ENCODE peak calls at places on chromosomes 13 and 19, in six cellular contexts. H is activated CD8-positive, alpha-beta T cell treated with anti-CD3 and anti-CD28 coated beads, Interleukin-2, amount 10 ng/mL, durations not matched to agents 7 days and 5 days; A is heart right ventricle; O is activated T-cell treated with anti-CD3 and anti-CD28 coated beads, Interleukin-2, amount 50 U/mL, for 48 hours; C is stimulated activated CD8-positive, alpha-beta memory T cell treated with anti-CD3 and anti-CD28 coated beads, Interleukin-12 subunit alpha, Interleukin-12 subunit beta, amount 100 ng/mL, for 4 hours; W is activated naive CD4-positive, alpha-beta T cell treated with anti-CD3 and anti-CD28 coated beads, Interleukin-2, amount 50 U/mL, for 16 hours. Q is an unnamed sample.

GRCh38 chr19:15330801-15331418 is 1.4 kb downstream of the BRD4 start:
- DNase-seq in H (no peak), A (no peak), O (no peak), C (no peak), W (no peak), Q (no peak)

GRCh38 chr19:17390665-17391370 is 3.2 kb downstream of the CCDC194 start:
- DNase-seq in C (peak), W (peak), H (peak), O (peak), A (peak), Q (peak)

GRCh38 chr13:109145631-109146030 is 516.2 kb downstream of the MYO16 start:
- DNase-seq in A (peak), H (peak), C (no peak), O (no peak), W (no peak), Q (peak)

GRCh38 chr13:92187378-92187989 is 789.1 kb downstream of the GPC5 start:
- DNase-seq in C (no peak), A (no peak), O (no peak), H (peak), W (no peak), Q (peak)

GRCh38 chr13:40391788-40392187 is 274.7 kb downstream of the FOXO1 start:
- DNase-seq in W (no peak), C (no peak), A (no peak), O (no peak), H (no peak), Q (no peak)

GRCh38 chr13:57624565-57625435 is 6.7 kb upstream of the PCDH17 start:
- DNase-seq in C (no peak), O (no peak), H (peak), W (no peak), A (peak), Q (peak)

GRCh38 chr13:95530178-95530577 is 22.3 kb upstream of the CLDN10 start:
- DNase-seq in C (no peak), A (no peak), O (no peak), H (no peak), W (no peak), Q (no peak)

GRCh38 chr13:53466576-53466975 is 438.0 kb downstream of the OLFM4 start:
- DNase-seq in W (no peak), C (no peak), O (no peak), A (no peak), H (no peak), Q (no peak)

GRCh38 chr19:5673752-5674151 is 6.6 kb downstream of the MICOS13 start:
- DNase-seq in O (no peak), C (no peak), W (no peak), A (no peak), H (no peak), Q (no peak)

GRCh38 chr13:52599853-52600603 is 42.2 kb upstream of the HNRNPA1L2 start:
- DNase-seq in O (peak), A (peak), C (no peak), H (no peak), W (no peak), Q (peak)

GRCh38 chr19:55440411-55441105 is 2.5 kb downstream of the SHISA7 start:
- DNase-seq in H (no peak), W (no peak), C (no peak), O (peak), A (no peak), Q (peak)

Q was measured in retina.